ENCODE peak calls at places on chromosomes 6 and 20, in nine cellular contexts. D is esophagus squamous epithelium, G is K562, F is PC-3, I is endothelial cell of umbilical vein, L is astrocyte of the spinal cord, W is epithelial cell of esophagus, S is fibroblast of mammary gland, R is brain microvascular endothelial cell. K is an unnamed sample.

GRCh38 chr6:110828396-110828795 is 13.1 kb upstream of the CDK19 start:
- DNase-seq in D (no peak), G (no peak), F (peak), I (no peak), L (no peak), W (peak), S (peak), R (no peak), K (no peak)

GRCh38 chr20:4074877-4075455 is 59.6 kb upstream of the RNF24 start:
- DNase-seq in D (no peak), G (peak), F (no peak), I (no peak), L (no peak), W (no peak), S (no peak), R (no peak), K (no peak)

GRCh38 chr20:6122873-6123649 is at the start of gene FERMT1:
- DNase-seq in D (no peak), G (no peak), F (peak), I (peak), L (peak), W (peak), S (peak), R (peak), K (peak)

GRCh38 chr20:49395183-49395582 is 87.3 kb downstream of the KCNB1 start:
- DNase-seq in D (no peak), G (no peak), F (no peak), I (no peak), L (no peak), W (no peak), S (peak), R (no peak), K (no peak)

GRCh38 chr20:11076434-11076833 is 402.6 kb upstream of the JAG1 start:
- DNase-seq in D (no peak), G (no peak), F (no peak), I (no peak), L (no peak), W (no peak), S (no peak), R (no peak), K (no peak)

GRCh38 chr6:37168809-37169457 is 1.0 kb upstream of the PIM1 start:
- DNase-seq in D (no peak), G (peak), F (peak), I (no peak), L (no peak), W (peak), S (no peak), R (no peak), K (peak)

GRCh38 chr6:79636673-79637072 is 5.5 kb downstream of the SH3BGRL2 start:
- DNase-seq in D (no peak), G (no peak), F (no peak), I (no peak), L (no peak), W (no peak), S (no peak), R (no peak), K (no peak)

GRCh38 chr6:148144917-148145521 is 197.6 kb upstream of the SASH1 start:
- DNase-seq in D (no peak), G (peak), F (peak), I (peak), L (peak), W (peak), S (peak), R (peak), K (peak)

GRCh38 chr20:42705550-42705949 is 484.2 kb downstream of the PTPRT start:
- DNase-seq in D (no peak), G (no peak), F (no peak), I (no peak), L (no peak), W (no peak), S (no peak), R (no peak), K (no peak)

GRCh38 chr6:78911218-78911617 is 43.9 kb downstream of the IRAK1BP1 start:
- DNase-seq in D (no peak), G (no peak), F (no peak), I (no peak), L (no peak), W (peak), S (peak), R (no peak), K (no peak)

GRCh38 chr20:13397300-13397724 is 176.2 kb downstream of the ISM1 start:
- DNase-seq in D (no peak), G (no peak), F (no peak), I (no peak), L (peak), W (no peak), S (peak), R (peak), K (peak)

GRCh38 chr6:141483561-141484061 is 649.1 kb upstream of the GJE1 start:
- DNase-seq in D (no peak), G (no peak), F (peak), I (peak), L (peak), W (peak), S (peak), R (peak), K (peak)

GRCh38 chr6:141467881-141468280 is 664.8 kb upstream of the GJE1 start:
- DNase-seq in D (no peak), G (no peak), F (peak), I (no peak), L (peak), W (no peak), S (no peak), R (peak), K (peak)

GRCh38 chr6:165218816-165219215 is 90.6 kb downstream of the C6orf118 start:
- DNase-seq in D (no peak), G (no peak), F (peak), I (no peak), L (no peak), W (peak), S (peak), R (no peak), K (peak)

GRCh38 chr6:104753251-104753650 is 106.5 kb downstream of the HACE1 start:
- DNase-seq in D (no peak), G (no peak), F (no peak), I (no peak), L (no peak), W (no peak), S (no peak), R (no peak), K (no peak)

GRCh38 chr6:92827104-92827503 is 592.3 kb downstream of the EPHA7 start:
- DNase-seq in D (no peak), G (no peak), F (no peak), I (no peak), L (no peak), W (no peak), S (no peak), R (no peak), K (no peak)

GRCh38 chr20:56343861-56344381 is 14.9 kb upstream of the FAM210B start:
- DNase-seq in D (no peak), G (peak), F (peak), I (peak), L (peak), W (peak), S (peak), R (peak), K (peak)

GRCh38 chr6:126937426-126937825 is 181.0 kb upstream of the RSPO3 start:
- DNase-seq in D (no peak), G (no peak), F (no peak), I (no peak), L (no peak), W (no peak), S (peak), R (no peak), K (peak)

GRCh38 chr20:36308318-36308710 is 2.2 kb downstream of the DLGAP4 start:
- DNase-seq in D (no peak), G (no peak), F (no peak), I (no peak), L (no peak), W (no peak), S (no peak), R (no peak), K (no peak)

GRCh38 chr6:170045563-170045960 is 245.3 kb downstream of the DLL1 start:
- DNase-seq in D (no peak), G (no peak), F (no peak), I (no peak), L (no peak), W (no peak), S (no peak), R (no peak), K (no peak)

GRCh38 chr20:32674362-32674789 is 635 bp upstream of the C20orf203 start:
- DNase-seq in D (no peak), G (peak), F (peak), I (peak), L (peak), W (peak), S (peak), R (peak), K (peak)

GRCh38 chr20:23061713-23062561 is 12.5 kb upstream of the THBD start:
- DNase-seq in D (no peak), G (no peak), F (peak), I (peak), L (peak), W (peak), S (peak), R (peak), K (peak)

GRCh38 chr20:10540636-10541493 is 105.8 kb downstream of the SLX4IP start:
- DNase-seq in D (no peak), G (no peak), F (peak), I (peak), L (peak), W (peak), S (peak), R (peak), K (peak)

GRCh38 chr6:147906361-147906760 is 397.9 kb downstream of the SAMD5 start:
- DNase-seq in D (no peak), G (no peak), F (peak), I (no peak), L (no peak), W (peak), S (peak), R (peak), K (peak)

GRCh38 chr6:3312604-3313167 is 53.9 kb downstream of the PSMG4 start:
- DNase-seq in D (no peak), G (no peak), F (no peak), I (no peak), L (no peak), W (no peak), S (no peak), R (no peak), K (no peak)

GRCh38 chr6:4589295-4589694 is 186.9 kb upstream of the CDYL start:
- DNase-seq in D (no peak), G (no peak), F (no peak), I (no peak), L (no peak), W (peak), S (no peak), R (no peak), K (no peak)

GRCh38 chr20:56400001-56400640 is 7.7 kb downstream of the CSTF1 start:
- DNase-seq in D (no peak), G (peak), F (peak), I (peak), L (peak), W (peak), S (peak), R (peak), K (peak)

GRCh38 chr6:96816182-96816888 is 20.9 kb downstream of the GPR63 start:
- DNase-seq in D (no peak), G (no peak), F (no peak), I (no peak), L (peak), W (peak), S (no peak), R (no peak), K (peak)

GRCh38 chr6:15907914-15908518 is 220.9 kb upstream of the MYLIP start:
- DNase-seq in D (no peak), G (peak), F (peak), I (no peak), L (no peak), W (peak), S (no peak), R (no peak), K (no peak)

GRCh38 chr20:63477944-63478343 is 5.5 kb upstream of the KCNQ2 start:
- DNase-seq in D (no peak), G (no peak), F (no peak), I (no peak), L (no peak), W (no peak), S (no peak), R (no peak), K (no peak)

GRCh38 chr6:45728674-45729073 is 287.0 kb downstream of the CLIC5 start:
- DNase-seq in D (no peak), G (no peak), F (peak), I (no peak), L (peak), W (peak), S (peak), R (no peak), K (peak)

GRCh38 chr6:117518870-117519269 is 36.4 kb downstream of the DCBLD1 start:
- DNase-seq in D (no peak), G (no peak), F (no peak), I (no peak), L (no peak), W (no peak), S (no peak), R (no peak), K (no peak)

GRCh38 chr20:59781236-59781635 is 152.2 kb downstream of the SYCP2 start:
- DNase-seq in D (no peak), G (no peak), F (no peak), I (no peak), L (no peak), W (no peak), S (no peak), R (no peak), K (no peak)

GRCh38 chr6:3630258-3630828 is 121.2 kb downstream of the PXDC1 start:
- DNase-seq in D (no peak), G (peak), F (no peak), I (no peak), L (no peak), W (no peak), S (no peak), R (no peak), K (no peak)

GRCh38 chr6:34486106-34486740 is 20.3 kb downstream of the PACSIN1 start:
- DNase-seq in D (no peak), G (no peak), F (no peak), I (no peak), L (no peak), W (no peak), S (no peak), R (no peak), K (no peak)

DNA sequence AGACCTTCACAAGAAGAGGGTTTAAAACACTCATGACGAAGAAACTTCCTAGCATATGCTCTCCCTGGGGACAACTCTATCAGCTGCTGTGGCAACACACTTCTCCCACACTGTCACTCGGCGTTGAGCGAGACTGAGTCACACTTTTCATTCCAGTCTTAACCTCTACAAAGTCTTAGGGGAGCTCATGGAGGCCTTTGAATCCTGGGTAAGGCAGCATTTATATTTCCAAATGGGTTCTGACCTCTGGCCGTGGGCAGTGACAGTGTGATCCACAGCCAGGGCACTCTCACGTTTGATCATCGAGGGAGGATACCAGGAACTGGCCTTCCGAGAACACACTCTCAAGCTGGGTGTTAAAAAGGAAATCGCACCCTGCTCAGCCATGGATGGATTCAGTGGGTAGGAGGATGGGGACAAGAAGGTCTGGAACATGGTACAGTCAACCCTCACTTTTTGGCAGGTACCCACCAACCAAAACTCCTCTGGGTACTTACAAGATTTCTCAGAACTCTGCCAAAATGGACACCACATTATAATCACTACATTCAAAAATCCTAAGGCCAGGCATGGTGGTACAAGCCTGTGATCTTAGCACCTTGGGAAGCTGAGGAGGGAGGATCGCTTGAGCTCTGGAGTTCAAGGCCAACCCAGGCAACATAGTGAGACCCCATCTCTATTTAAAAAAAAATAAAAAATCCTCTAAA is 19.6 kb downstream of the RRBP1 start:
- DNase-seq in D (no peak), G (no peak), F (no peak), I (no peak), L (peak), W (no peak), S (peak), R (peak), K (peak)
- H3K4me3 ChIP-seq in D (no peak), G (no peak), F (no peak), I (no peak), L (no peak), W (no peak), S (no peak), R (no peak), K (no peak)

GRCh38 chr20:46362931-46363872 is 43.2 kb downstream of the ELMO2 start:
- DNase-seq in D (no peak), G (no peak), F (no peak), I (no peak), L (no peak), W (no peak), S (no peak), R (no peak), K (no peak)

GRCh38 chr20:46363874-46364669 is 42.3 kb downstream of the ELMO2 start:
- DNase-seq in D (peak), G (peak), F (peak), I (peak), L (peak), W (peak), S (peak), R (peak), K (peak)

GRCh38 chr20:46361386-46361785 is 45.0 kb downstream of the ELMO2 start:
- DNase-seq in D (no peak), G (no peak), F (no peak), I (no peak), L (no peak), W (no peak), S (no peak), R (no peak), K (no peak)

GRCh38 chr20:46359233-46359751 is 47.1 kb downstream of the ELMO2 start:
- DNase-seq in D (no peak), G (no peak), F (no peak), I (no peak), L (no peak), W (no peak), S (no peak), R (no peak), K (no peak)

DNA sequence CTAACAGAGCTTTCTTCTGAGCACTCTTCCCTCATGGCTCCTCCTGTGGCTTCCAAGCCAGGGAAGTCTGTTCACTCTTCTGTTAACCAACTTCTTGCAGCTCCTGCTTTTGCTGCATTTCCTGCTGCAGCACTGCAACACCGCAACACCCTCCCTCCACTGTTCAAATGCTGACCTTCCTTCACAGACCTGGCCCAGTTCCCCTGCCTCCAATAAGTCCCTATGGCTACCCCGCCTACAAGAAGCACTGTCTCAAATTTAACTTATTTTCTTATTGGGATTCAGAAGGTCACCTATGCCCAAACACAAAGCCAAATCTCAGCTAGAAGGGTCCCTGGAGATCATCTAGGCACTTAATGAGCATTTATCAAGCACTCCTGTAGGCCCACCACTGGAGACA is 44.6 kb downstream of the ELMO2 start:
- DNase-seq in D (no peak), G (no peak), F (no peak), I (no peak), L (no peak), W (no peak), S (no peak), R (no peak), K (no peak)
- TF ChIP-seq CTCF in D (no peak), G (no peak), F (no peak), I (no peak), L (no peak), W (no peak), S (no peak), R (no peak), K (no peak)

DNA sequence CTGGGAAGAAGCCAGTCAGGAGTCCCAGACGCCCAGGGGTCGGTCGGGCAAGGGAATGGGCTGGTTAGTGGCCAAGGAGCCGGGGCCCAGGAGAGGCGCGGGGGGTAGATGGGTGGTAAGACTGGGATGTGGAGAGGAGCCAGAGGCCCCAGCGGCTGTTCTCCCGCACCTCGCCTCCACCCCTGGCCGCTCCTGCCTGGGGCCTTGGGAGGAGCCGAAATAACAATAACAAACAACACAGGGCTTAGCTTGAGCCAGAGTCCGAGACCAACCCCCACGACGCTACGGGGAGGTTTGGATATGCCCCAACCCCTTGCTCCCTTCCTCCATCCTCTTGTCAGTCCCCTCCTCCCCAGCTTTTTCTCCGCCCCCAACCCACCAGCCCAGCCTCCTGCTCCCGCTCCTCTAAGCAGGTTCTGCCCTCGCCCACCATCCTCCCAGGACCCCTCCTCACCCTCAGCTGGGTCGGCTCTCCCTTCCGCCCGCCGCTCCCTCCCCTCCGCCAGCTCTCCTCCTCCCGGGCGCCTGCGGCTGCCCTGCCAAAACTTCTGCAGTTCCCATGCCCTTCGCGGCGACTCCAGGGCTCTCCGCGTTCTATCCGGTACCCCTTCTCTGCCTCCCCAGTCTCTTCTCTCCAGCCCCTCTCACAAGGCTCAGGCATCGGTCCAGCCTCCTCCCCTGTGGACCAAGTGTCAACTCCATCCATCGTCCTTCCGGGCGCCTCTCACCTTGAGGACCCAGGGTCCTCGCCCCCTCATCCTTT is 1.1 kb downstream of the RNF39 start:
- DNase-seq in D (no peak), G (no peak), F (peak), I (no peak), L (no peak), W (peak), S (no peak), R (no peak), K (no peak)
- H3K4me3 ChIP-seq in D (peak), G (no peak), F (peak), I (no peak), L (no peak), W (peak), S (no peak), R (no peak), K (no peak)

GRCh38 chr6:24359640-24360454 is 2.0 kb upstream of the DCDC2 start:
- DNase-seq in D (no peak), G (peak), F (peak), I (peak), L (peak), W (peak), S (peak), R (peak), K (peak)
- TF ChIP-seq CTCF in D (peak), G (peak), F (peak), I (peak), L (peak), W (peak), S (peak), R (peak), K (peak)

K was measured in choroid plexus epithelial cell.